ENCODE peak calls at places on chromosomes 16 and 17, in seven cellular contexts. B is heart left ventricle, Z is A549, T is breast epithelium, W is IMR-90, M is thoracic aorta, N is body of pancreas. K is an unnamed sample.

GRCh38 chr17:21467196-21467595 is 91.0 kb downstream of the KCNJ12 start:
- DNase-seq in B (no peak), Z (no peak), T (no peak), W (no peak), M (no peak), N (no peak), K (no peak)

GRCh38 chr16:53369921-53370320 is 64.3 kb upstream of the RBL2 start:
- DNase-seq in B (no peak), Z (no peak), T (no peak), W (peak), M (no peak), N (no peak), K (no peak)

GRCh38 chr17:7704601-7705268 is at the start of gene EFNB3:
- DNase-seq in B (no peak), Z (peak), T (no peak), W (no peak), M (no peak), N (peak), K (peak)

GRCh38 chr16:55212791-55213190 is 111.2 kb upstream of the IRX6 start:
- DNase-seq in B (no peak), Z (no peak), T (no peak), W (no peak), M (no peak), N (no peak), K (no peak)

GRCh38 chr17:42969006-42969581 is 4.8 kb upstream of the AARSD1 start:
- DNase-seq in B (no peak), Z (no peak), T (no peak), W (peak), M (no peak), N (no peak), K (no peak)

GRCh38 chr16:12573730-12574383 is 229.8 kb downstream of the CPPED1 start:
- DNase-seq in B (peak), Z (peak), T (no peak), W (no peak), M (no peak), N (peak), K (peak)

GRCh38 chr17:46832306-46832895 is 13.9 kb upstream of the WNT3 start:
- DNase-seq in B (no peak), Z (no peak), T (no peak), W (no peak), M (no peak), N (no peak), K (no peak)

GRCh38 chr17:47967607-47968252 is 3.2 kb upstream of the CDK5RAP3 start:
- DNase-seq in B (no peak), Z (peak), T (no peak), W (peak), M (no peak), N (peak), K (no peak)

GRCh38 chr17:63998721-63999679 is 849 bp downstream of the PRR29 start:
- DNase-seq in B (no peak), Z (no peak), T (no peak), W (no peak), M (no peak), N (no peak), K (no peak)

GRCh38 chr17:8253801-8254200 is 4.7 kb downstream of the PFAS start:
- DNase-seq in B (no peak), Z (no peak), T (no peak), W (no peak), M (no peak), N (peak), K (peak)

GRCh38 chr17:57107498-57108101 is 22.6 kb downstream of the AKAP1 start:
- DNase-seq in B (no peak), Z (no peak), T (peak), W (peak), M (no peak), N (no peak), K (no peak)

GRCh38 chr16:15055141-15056053 is 477 bp downstream of the NTAN1 start:
- DNase-seq in B (peak), Z (peak), T (no peak), W (peak), M (no peak), N (no peak), K (no peak)

GRCh38 chr17:7063518-7064094 is 16.4 kb downstream of the CLEC10A start:
- DNase-seq in B (no peak), Z (no peak), T (no peak), W (no peak), M (no peak), N (no peak), K (no peak)

GRCh38 chr17:78144146-78144719 is 2.0 kb upstream of the C17orf99 start:
- DNase-seq in B (peak), Z (no peak), T (peak), W (peak), M (no peak), N (peak), K (peak)

GRCh38 chr17:57705921-57706695 is 39.0 kb downstream of the CCDC182 start:
- DNase-seq in B (no peak), Z (no peak), T (no peak), W (no peak), M (no peak), N (no peak), K (no peak)

GRCh38 chr16:56625943-56626654 is 518 bp downstream of the MT1E start:
- DNase-seq in B (peak), Z (no peak), T (peak), W (peak), M (peak), N (peak), K (no peak)

DNA sequence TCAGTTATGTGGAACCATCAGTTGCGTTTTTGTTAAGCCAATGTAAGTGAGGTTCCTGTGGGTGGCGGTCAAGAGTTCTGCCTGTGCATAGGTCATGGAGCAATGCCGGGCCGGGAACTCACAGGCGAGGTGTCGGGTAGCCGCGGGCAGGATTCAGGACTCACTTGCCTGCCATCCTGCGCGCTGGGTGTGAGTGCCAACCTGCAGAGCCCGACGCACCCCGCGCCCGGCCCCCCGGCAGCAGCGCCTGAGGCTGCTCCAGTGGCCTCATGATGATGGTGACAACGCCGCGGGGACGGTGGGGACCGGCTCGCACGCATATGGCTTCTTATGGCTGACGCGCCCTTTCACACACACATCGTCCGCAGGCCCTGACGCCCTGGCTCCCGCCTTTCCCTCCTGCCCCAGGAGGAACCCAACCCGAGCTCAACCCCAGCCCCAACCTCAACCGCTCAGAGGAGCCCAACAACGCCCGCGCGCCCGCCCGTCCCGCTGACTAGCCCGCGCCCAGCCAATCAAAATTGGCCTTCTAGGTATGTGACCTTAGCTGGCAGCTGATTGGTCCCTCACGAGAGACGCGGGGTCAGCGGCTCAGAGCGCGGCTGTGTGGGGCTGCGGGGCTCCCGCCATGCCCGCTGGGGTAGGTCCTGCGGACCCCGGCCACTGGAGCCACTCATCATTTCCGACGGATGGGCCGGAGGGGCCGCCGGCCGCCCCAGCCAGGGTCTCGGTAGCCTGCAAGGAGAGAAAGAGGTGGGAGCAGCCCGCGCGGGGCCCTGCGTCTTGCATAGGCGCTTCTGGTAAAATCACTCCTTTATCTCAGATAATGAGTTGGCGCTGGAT is at the start of gene C16orf95:
- DNase-seq in B (peak), Z (peak), T (peak), W (peak), M (peak), N (peak), K (peak)
- H3K4me3 ChIP-seq in B (peak), Z (peak), T (peak), W (peak), M (peak), N (peak), K (peak)

GRCh38 chr17:29624586-29624985 is 1.9 kb upstream of the CORO6 start:
- DNase-seq in B (no peak), Z (no peak), T (no peak), W (no peak), M (no peak), N (no peak), K (no peak)
- H3K4me3 ChIP-seq in B (no peak), Z (no peak), T (no peak), W (no peak), M (no peak), N (no peak), K (no peak)

GRCh38 chr17:68457539-68458259 is 403 bp upstream of the WIPI1 start:
- DNase-seq in B (peak), Z (peak), T (peak), W (peak), M (peak), N (peak), K (peak)
- H3K4me3 ChIP-seq in B (peak), Z (peak), T (peak), W (peak), M (peak), N (no peak), K (peak)

DNA sequence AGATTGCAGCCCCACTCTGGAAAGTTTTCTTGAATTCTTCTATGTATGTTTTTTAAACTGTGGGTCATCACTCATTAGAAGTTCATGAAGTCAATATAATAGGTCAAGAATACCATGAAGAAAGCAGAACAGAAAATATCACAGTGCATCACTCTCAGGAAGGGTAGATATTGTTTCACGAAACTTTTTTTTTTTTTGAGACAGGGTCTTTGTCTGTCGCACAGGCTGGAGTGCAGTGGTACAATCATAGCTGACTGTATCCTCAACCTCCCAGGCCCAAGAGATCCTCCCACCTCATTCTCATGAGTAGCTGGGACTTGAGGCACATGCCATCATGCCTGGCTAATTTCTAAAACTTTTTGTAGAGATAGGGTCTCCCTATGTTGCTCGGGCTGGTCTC is 20.6 kb downstream of the PRKCB start:
- DNase-seq in B (no peak), Z (no peak), T (no peak), W (no peak), M (no peak), N (no peak), K (no peak)
- H3K4me3 ChIP-seq in B (no peak), Z (no peak), T (no peak), W (no peak), M (no peak), N (no peak), K (no peak)